ENCODE peak calls at places on chromosomes 1 and 21, in five cellular contexts. J is pancreas, G is mesenchymal stem cell, H is heart right ventricle, M is neural progenitor cell. K is an unnamed sample.

GRCh38 chr1:67126111-67126746 is 8.5 kb downstream of the C1orf141 start:
- DNase-seq in J (no peak), G (peak), H (no peak), M (no peak), K (no peak)

GRCh38 chr1:244010191-244010590 is 40.9 kb upstream of the ZBTB18 start:
- DNase-seq in J (no peak), G (no peak), H (no peak), M (peak), K (no peak)

GRCh38 chr1:177632923-177633322 is 336.9 kb downstream of the SEC16B start:
- DNase-seq in J (no peak), G (no peak), H (no peak), M (no peak), K (no peak)

GRCh38 chr1:115140442-115141144 is 51.3 kb upstream of the TSPAN2 start:
- DNase-seq in J (no peak), G (no peak), H (no peak), M (no peak), K (no peak)

GRCh38 chr1:67713071-67713806 is 28.2 kb downstream of the GADD45A start:
- DNase-seq in J (no peak), G (peak), H (peak), M (no peak), K (no peak)

GRCh38 chr1:208654241-208654640 is 410.1 kb upstream of the PLXNA2 start:
- DNase-seq in J (no peak), G (peak), H (no peak), M (peak), K (peak)

GRCh38 chr1:21278898-21279819 is 11.1 kb downstream of the ECE1 start:
- DNase-seq in J (no peak), G (peak), H (no peak), M (peak), K (no peak)

GRCh38 chr1:221308534-221309511 is 429.6 kb downstream of the HLX start:
- DNase-seq in J (no peak), G (no peak), H (no peak), M (peak), K (no peak)

GRCh38 chr1:15326691-15327530 is 79.9 kb downstream of the FHAD1 start:
- DNase-seq in J (no peak), G (no peak), H (no peak), M (peak), K (no peak)

GRCh38 chr1:202589190-202589680 is 121.0 kb downstream of the SYT2 start:
- DNase-seq in J (peak), G (peak), H (peak), M (no peak), K (no peak)

GRCh38 chr1:18646776-18647410 is 16.2 kb downstream of the PAX7 start:
- DNase-seq in J (no peak), G (no peak), H (no peak), M (peak), K (no peak)
- H3K4me3 ChIP-seq in J (no peak), G (no peak), H (peak), M (peak), K (no peak)

GRCh38 chr1:11924334-11925195 is 1.7 kb downstream of the KIAA2013 start:
- DNase-seq in J (no peak), G (no peak), H (no peak), M (no peak), K (no peak)
- H3K4me3 ChIP-seq in J (peak), G (peak), H (peak), M (peak), K (peak)

GRCh38 chr1:156659672-156659993 is 17.6 kb downstream of the NES start:
- DNase-seq in J (no peak), G (no peak), H (no peak), M (no peak), K (no peak)
- H3K4me3 ChIP-seq in J (no peak), G (peak), H (peak), M (no peak), K (peak)

GRCh38 chr1:168719306-168720111 is 9.5 kb downstream of the DPT start:
- DNase-seq in J (no peak), G (peak), H (no peak), M (no peak), K (no peak)
- H3K4me3 ChIP-seq in J (no peak), G (no peak), H (no peak), M (no peak), K (no peak)

DNA sequence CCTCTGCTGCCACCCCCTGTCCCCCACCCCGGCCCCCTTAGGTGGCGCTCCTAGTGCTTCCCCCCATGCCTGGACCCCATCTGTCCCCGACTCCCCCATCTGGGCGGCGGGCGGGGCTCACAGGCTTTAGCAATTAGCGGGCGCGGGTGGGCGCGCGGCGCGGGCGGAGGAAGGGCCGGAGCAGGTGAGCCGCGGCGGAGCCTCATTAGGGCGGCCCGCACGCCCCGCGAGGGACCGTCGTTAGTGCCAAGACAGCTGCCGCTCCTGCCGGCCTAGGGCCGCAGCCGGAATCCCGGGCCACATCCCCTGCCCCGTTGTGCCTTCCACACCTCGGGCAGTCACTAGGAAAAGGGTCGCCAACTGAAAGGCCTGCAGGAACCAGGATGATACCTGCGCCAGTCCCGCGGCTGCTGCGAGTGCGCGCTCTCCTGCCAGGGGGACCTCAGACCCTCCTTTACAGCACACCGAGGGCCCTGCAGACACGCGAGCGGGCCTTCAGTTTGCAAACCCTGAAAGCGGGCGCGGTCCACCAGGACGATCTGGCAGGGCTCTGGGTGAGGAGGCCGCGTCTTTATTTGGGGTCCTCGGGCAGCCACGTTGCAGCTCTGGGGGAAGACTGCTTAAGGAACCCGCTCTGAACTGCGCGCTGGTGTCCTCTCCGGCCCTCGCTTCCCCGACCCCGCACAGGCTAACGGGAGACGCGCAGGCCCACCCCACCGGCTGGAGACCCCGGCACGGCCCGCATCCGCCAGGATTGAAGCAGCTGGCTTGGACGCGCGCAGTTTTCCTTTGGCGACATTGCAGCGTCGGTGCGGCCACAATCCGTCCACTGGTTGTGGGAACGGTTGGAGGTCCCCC is 7.6 kb downstream of the OLIG2 start:
- DNase-seq in J (no peak), G (no peak), H (no peak), M (peak), K (no peak)
- H3K4me3 ChIP-seq in J (no peak), G (no peak), H (no peak), M (peak), K (no peak)

DNA sequence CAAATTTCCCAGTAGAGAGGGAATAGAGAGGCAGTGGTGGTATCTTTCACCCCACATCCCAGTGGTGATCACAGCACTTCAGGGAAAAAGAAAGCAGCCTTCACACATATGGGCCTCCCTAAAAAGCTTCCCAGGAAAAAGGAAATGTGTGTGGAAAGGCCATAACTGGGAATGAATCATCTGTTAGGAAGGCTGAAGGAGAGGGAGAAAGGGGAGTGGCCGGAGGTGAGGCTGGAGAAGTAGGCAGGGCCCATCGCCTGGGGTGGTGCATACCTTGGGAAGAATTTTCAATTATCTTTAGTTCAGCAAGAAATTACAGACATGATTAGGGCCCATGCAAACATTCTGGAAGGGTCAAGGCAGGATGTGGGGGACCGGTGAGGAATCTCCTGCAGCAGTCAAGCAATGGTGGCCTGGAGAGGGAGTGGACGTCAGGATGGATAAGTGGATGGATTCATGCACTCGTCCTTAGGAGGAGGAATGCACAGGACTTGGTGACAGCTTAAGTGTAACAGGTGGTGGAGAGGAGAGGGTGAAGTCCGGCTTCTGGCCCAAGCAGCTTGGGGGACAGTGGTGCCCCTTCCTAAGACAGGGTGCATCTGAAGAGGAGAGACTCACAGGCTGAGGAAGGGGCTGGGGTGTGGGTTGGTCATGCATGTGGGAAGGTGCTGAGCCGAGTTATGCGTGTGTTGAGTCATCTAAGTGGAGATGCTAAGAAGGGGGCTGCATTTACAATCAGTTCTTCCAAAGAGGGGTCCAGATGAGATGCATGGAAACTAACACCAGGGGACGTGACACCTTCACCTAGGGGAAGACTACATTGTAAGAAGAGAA is 17.9 kb downstream of the HIVEP3 start:
- DNase-seq in J (no peak), G (peak), H (no peak), M (no peak), K (no peak)
- H3K4me3 ChIP-seq in J (no peak), G (no peak), H (no peak), M (no peak), K (no peak)

GRCh38 chr1:64029037-64029436 is 174.4 kb upstream of the UBE2U start:
- DNase-seq in J (no peak), G (no peak), H (no peak), M (no peak), K (no peak)
- H3K4me3 ChIP-seq in J (no peak), G (no peak), H (no peak), M (no peak), K (no peak)

K was measured in Jurkat, Clone E6-1.